ENCODE peak calls at places on chromosomes 11 and 22, in four cellular contexts. G is nephron progenitor cell, D is NCI-H1105 treated with DMSO at 0.1 percent for 48 hours, M is RWPE1. W is an unnamed sample.

GRCh38 chr11:120135838-120136237 is 2.1 kb downstream of the TRIM29 start:
- DNase-seq in G (no peak), D (no peak), M (peak; percentile 75), W (no peak)

GRCh38 chr11:92130432-92130831 is 94.2 kb upstream of the FAT3 start:
- DNase-seq in M (peak; percentile 10), D (no peak), G (no peak), W (no peak)

GRCh38 chr11:111064118-111064517 is 181.4 kb upstream of the POU2AF2 start:
- DNase-seq in G (no peak), M (no peak), D (no peak), W (no peak)

GRCh38 chr11:117641008-117641915 is 155.8 kb downstream of the DSCAML1 start:
- DNase-seq in D (no peak), M (no peak), G (no peak), W (no peak)

GRCh38 chr11:123654566-123655081 is at the start of gene SCN3B:
- DNase-seq in M (peak; percentile 84), G (peak; percentile 86), D (peak; percentile 96), W (peak; percentile 39)

GRCh38 chr22:50576070-50576469 is 2.2 kb downstream of the CPT1B start:
- DNase-seq in D (no peak), G (peak; percentile 20), M (no peak), W (no peak)

GRCh38 chr22:44700456-44700855 is 1.5 kb upstream of the PRR5 start:
- DNase-seq in M (no peak), G (no peak), D (no peak), W (no peak)

GRCh38 chr11:46710821-46711269 is 8.2 kb upstream of the F2 start:
- DNase-seq in G (no peak), M (no peak), D (no peak), W (no peak)

GRCh38 chr11:103406357-103406756 is 297.1 kb downstream of the DYNC2H1 start:
- DNase-seq in G (no peak), D (no peak), M (no peak), W (no peak)

GRCh38 chr11:64358907-64359711 is at the start of gene RPS6KA4:
- DNase-seq in G (peak; percentile 69), M (peak; percentile 82), D (peak; percentile 25), W (no peak)

GRCh38 chr11:2205214-2205770 is 33.7 kb upstream of the TH start:
- DNase-seq in D (no peak), G (no peak), M (no peak), W (no peak)

GRCh38 chr11:120133216-120134105 is 4.5 kb downstream of the TRIM29 start:
- DNase-seq in G (no peak), D (no peak), M (no peak), W (no peak)

GRCh38 chr11:75554258-75555022 is 7.6 kb upstream of the SERPINH1 start:
- DNase-seq in G (peak; percentile 63), D (peak; percentile 33), M (no peak), W (no peak)

GRCh38 chr11:106581399-106581798 is 436.9 kb downstream of the GUCY1A2 start:
- DNase-seq in D (no peak), M (no peak), G (no peak), W (no peak)

GRCh38 chr11:130314184-130314748 is 451 bp downstream of the ZBTB44 start:
- DNase-seq in D (peak; percentile 76), M (peak; percentile 67), G (peak; percentile 76), W (peak; percentile 26)

GRCh38 chr11:86978756-86979608 is 23.8 kb upstream of the FZD4 start:
- DNase-seq in M (peak; percentile 26), D (peak; percentile 29), G (no peak), W (no peak)

GRCh38 chr11:113664069-113664980 is 41.8 kb downstream of the TMPRSS5 start:
- DNase-seq in D (no peak), M (peak; percentile 81), G (no peak), W (peak; percentile 20)